ENCODE peak calls at places on chromosomes 16 and 17, in seven cellular contexts. M, E, O, L, T, X and Y are unnamed samples.

GRCh38 chr16:74029122-74029805 is 267.4 kb upstream of the PSMD7 start:
- DNase-seq in M (no peak), E (no peak), O (no peak), L (no peak), T (no peak), X (no peak), Y (peak)

GRCh38 chr17:7204335-7204734 is 15.3 kb downstream of the DLG4 start:
- DNase-seq in M (no peak), E (no peak), O (no peak), L (no peak), T (no peak), X (peak), Y (no peak)

GRCh38 chr16:74769791-74770190 is 4.8 kb downstream of the FA2H start:
- DNase-seq in M (no peak), E (no peak), O (no peak), L (no peak), T (no peak), X (no peak), Y (no peak)

GRCh38 chr16:24685539-24686432 is 43.7 kb upstream of the TNRC6A start:
- DNase-seq in M (no peak), E (no peak), O (peak), L (peak), T (peak), X (peak), Y (peak)

GRCh38 chr17:75842963-75843576 is 1.1 kb downstream of the UNC13D start:
- DNase-seq in M (no peak), E (no peak), O (no peak), L (no peak), T (no peak), X (no peak), Y (no peak)

GRCh38 chr16:84459517-84459894 is 45.0 kb downstream of the MEAK7 start:
- DNase-seq in M (no peak), E (no peak), O (no peak), L (no peak), T (no peak), X (no peak), Y (no peak)

GRCh38 chr16:53888222-53888621 is 184.3 kb downstream of the FTO start:
- DNase-seq in M (no peak), E (no peak), O (no peak), L (no peak), T (no peak), X (no peak), Y (no peak)

GRCh38 chr17:9771465-9771864 is 19.9 kb downstream of the DHRS7C start:
- DNase-seq in M (no peak), E (no peak), O (no peak), L (no peak), T (no peak), X (no peak), Y (no peak)

GRCh38 chr17:40086150-40087044 is 14.0 kb downstream of the NR1D1 start:
- DNase-seq in M (no peak), E (peak), O (peak), L (peak), T (peak), X (peak), Y (peak)

GRCh38 chr17:31093866-31094599 is 744 bp upstream of the NF1 start:
- DNase-seq in M (no peak), E (no peak), O (peak), L (no peak), T (no peak), X (no peak), Y (peak)

GRCh38 chr17:57444632-57445031 is 188.3 kb downstream of the MSI2 start:
- DNase-seq in M (no peak), E (peak), O (no peak), L (peak), T (no peak), X (no peak), Y (no peak)
- TF ChIP-seq EZH2phosphoT487 in M (no peak), E (no peak), O (no peak), L (no peak), T (no peak), X (no peak), Y (no peak)

GRCh38 chr17:38879878-38880727 is 10.2 kb downstream of the LASP1 start:
- DNase-seq in M (no peak), E (peak), O (peak), L (peak), T (peak), X (no peak), Y (peak)
- TF ChIP-seq EZH2phosphoT487 in M (no peak), E (no peak), O (no peak), L (no peak), T (no peak), X (no peak), Y (no peak)

DNA sequence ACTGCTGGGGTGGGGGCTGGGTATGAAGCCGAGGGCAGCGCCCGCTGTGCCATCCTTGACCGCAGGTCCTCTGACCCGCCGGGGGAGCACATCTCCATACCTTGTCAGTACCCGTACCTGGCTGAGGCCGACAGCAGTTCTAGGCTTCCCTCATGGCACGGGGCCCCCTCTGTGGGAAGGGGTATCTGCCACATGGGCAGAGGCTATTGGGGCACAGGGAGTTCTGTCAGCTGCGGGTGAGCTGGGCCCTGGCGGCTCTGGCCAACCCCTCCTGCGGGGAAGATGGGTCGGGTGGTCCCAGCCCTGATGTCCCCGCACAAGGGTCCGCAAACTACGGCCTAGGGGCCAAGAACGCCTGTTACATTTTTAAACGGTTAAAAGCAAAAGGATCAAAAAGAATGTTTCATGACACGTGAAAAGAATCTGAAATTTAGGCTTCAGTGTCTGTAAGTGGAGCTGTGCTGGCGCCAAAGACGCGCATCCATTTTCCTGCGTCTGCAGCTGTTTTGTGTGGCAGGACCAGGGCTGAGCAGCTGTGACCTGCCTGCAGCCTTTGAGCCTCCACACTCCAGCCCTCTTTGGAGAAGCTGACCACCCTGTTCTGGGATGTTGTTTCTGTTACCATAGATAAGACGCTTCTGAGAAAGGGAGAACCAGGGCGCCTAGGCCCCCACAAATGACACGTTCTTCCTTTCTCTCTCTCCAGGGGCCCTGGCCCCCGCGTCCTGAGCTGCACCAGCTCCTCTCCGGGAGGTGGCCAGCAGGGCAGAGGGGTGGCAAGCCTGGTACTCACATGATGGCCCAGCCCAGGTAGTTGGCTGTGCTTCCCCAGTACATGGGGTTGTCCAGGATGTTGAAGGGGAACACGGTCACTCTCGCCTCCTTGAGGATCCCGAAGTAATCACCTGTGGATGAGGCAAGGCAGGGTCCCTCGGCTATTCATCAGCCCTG is 12.7 kb upstream of the RASD1 start:
- DNase-seq in M (no peak), E (no peak), O (no peak), L (no peak), T (no peak), X (no peak), Y (no peak)
- TF ChIP-seq EZH2phosphoT487 in M (no peak), E (no peak), O (no peak), L (no peak), T (no peak), X (no peak), Y (no peak)

GRCh38 chr17:64378890-64379354 is 11.7 kb downstream of the PECAM1 start:
- DNase-seq in M (no peak), E (no peak), O (no peak), L (no peak), T (no peak), X (no peak), Y (no peak)

GRCh38 chr17:64380985-64381384 is 9.7 kb downstream of the PECAM1 start:
- DNase-seq in M (no peak), E (no peak), O (no peak), L (no peak), T (no peak), X (no peak), Y (no peak)

GRCh38 chr17:64382184-64382583 is 8.5 kb downstream of the PECAM1 start:
- DNase-seq in M (no peak), E (no peak), O (no peak), L (no peak), T (no peak), X (no peak), Y (no peak)

GRCh38 chr17:64373722-64374121 is 16.9 kb downstream of the PECAM1 start:
- DNase-seq in M (no peak), E (no peak), O (no peak), L (no peak), T (no peak), X (no peak), Y (no peak)

GRCh38 chr17:64377769-64378282 is 12.8 kb downstream of the PECAM1 start:
- DNase-seq in M (no peak), E (no peak), O (no peak), L (no peak), T (no peak), X (no peak), Y (no peak)
- TF ChIP-seq EZH2phosphoT487 in M (no peak), E (no peak), O (no peak), L (no peak), T (no peak), X (no peak), Y (no peak)

GRCh38 chr17:63695889-63696288 is 4.0 kb downstream of the LIMD2 start:
- DNase-seq in M (no peak), E (no peak), O (no peak), L (no peak), T (no peak), X (no peak), Y (no peak)

GRCh38 chr17:63698886-63699637 is 863 bp downstream of the LIMD2 start:
- DNase-seq in M (no peak), E (peak), O (peak), L (peak), T (peak), X (no peak), Y (peak)

GRCh38 chr17:63698381-63698885 is 1.5 kb downstream of the LIMD2 start:
- DNase-seq in M (no peak), E (peak), O (no peak), L (no peak), T (no peak), X (no peak), Y (no peak)

GRCh38 chr17:63696381-63696961 is 3.5 kb downstream of the LIMD2 start:
- DNase-seq in M (peak), E (peak), O (no peak), L (peak), T (peak), X (peak), Y (peak)

GRCh38 chr17:63697341-63698286 is 2.3 kb downstream of the LIMD2 start:
- DNase-seq in M (peak), E (peak), O (peak), L (peak), T (peak), X (peak), Y (peak)
- TF ChIP-seq EZH2phosphoT487 in M (no peak), E (no peak), O (no peak), L (no peak), T (no peak), X (no peak), Y (no peak)

GRCh38 chr16:57632568-57632967 is 4.1 kb downstream of the ADGRG1 start:
- DNase-seq in M (no peak), E (no peak), O (no peak), L (no peak), T (no peak), X (no peak), Y (no peak)
- TF ChIP-seq EZH2phosphoT487 in M (no peak), E (no peak), O (no peak), L (no peak), T (no peak), X (no peak), Y (no peak)

GRCh38 chr16:50210266-50211038 is 55.9 kb upstream of the ADCY7 start:
- DNase-seq in M (peak), E (peak), O (peak), L (peak), T (peak), X (peak), Y (peak)
- TF ChIP-seq EZH2phosphoT487 in M (no peak), E (no peak), O (no peak), L (no peak), T (no peak), X (no peak), Y (no peak)